ENCODE peak calls at places on chromosome 16, in five cellular contexts. One of them, this sample, is unnamed.

GRCh38 chr16:5252800-5253199 is 155.2 kb upstream of the EEF2KMT start:
- DNase-seq in fibroblast of pulmonary artery: no peak
- DNase-seq in CD8-positive, alpha-beta T cell: no peak
- DNase-seq in cardiac fibroblast: no peak
- DNase-seq in uterus: no peak
- DNase-seq in this sample: no peak

GRCh38 chr16:66714659-66715307 is 18.2 kb upstream of the CMTM4 start:
- DNase-seq in fibroblast of pulmonary artery: no peak
- DNase-seq in cardiac fibroblast: no peak
- DNase-seq in CD8-positive, alpha-beta T cell: no peak
- DNase-seq in uterus: no peak
- DNase-seq in this sample: no peak

GRCh38 chr16:59356709-59357108 is 622.6 kb upstream of the GOT2 start:
- DNase-seq in uterus: no peak
- DNase-seq in cardiac fibroblast: no peak
- DNase-seq in fibroblast of pulmonary artery: no peak
- DNase-seq in CD8-positive, alpha-beta T cell: no peak
- DNase-seq in this sample: no peak

GRCh38 chr16:88077328-88078108 is 126.3 kb downstream of the BANP start:
- DNase-seq in cardiac fibroblast: no peak
- DNase-seq in uterus: no peak
- DNase-seq in CD8-positive, alpha-beta T cell: no peak
- DNase-seq in fibroblast of pulmonary artery: no peak
- DNase-seq in this sample: peak

GRCh38 chr16:73043828-73044493 is 4.0 kb downstream of the ZFHX3 start:
- DNase-seq in fibroblast of pulmonary artery: no peak
- DNase-seq in CD8-positive, alpha-beta T cell: no peak
- DNase-seq in cardiac fibroblast: peak
- DNase-seq in uterus: no peak
- DNase-seq in this sample: no peak

GRCh38 chr16:75310541-75310940 is 59.1 kb upstream of the BCAR1 start:
- DNase-seq in CD8-positive, alpha-beta T cell: no peak
- DNase-seq in fibroblast of pulmonary artery: no peak
- DNase-seq in uterus: no peak
- DNase-seq in cardiac fibroblast: no peak
- DNase-seq in this sample: no peak

GRCh38 chr16:56338566-56339318 is 86.6 kb downstream of the AMFR start:
- DNase-seq in cardiac fibroblast: no peak
- DNase-seq in CD8-positive, alpha-beta T cell: no peak
- DNase-seq in uterus: no peak
- DNase-seq in fibroblast of pulmonary artery: no peak
- DNase-seq in this sample: no peak

GRCh38 chr16:15783985-15784384 is 72.8 kb downstream of the MYH11 start:
- DNase-seq in uterus: no peak
- DNase-seq in fibroblast of pulmonary artery: no peak
- DNase-seq in cardiac fibroblast: no peak
- DNase-seq in CD8-positive, alpha-beta T cell: no peak
- DNase-seq in this sample: no peak

GRCh38 chr16:4529085-4530060 is 9.2 kb downstream of the CDIP1 start:
- DNase-seq in CD8-positive, alpha-beta T cell: no peak
- DNase-seq in fibroblast of pulmonary artery: peak
- DNase-seq in cardiac fibroblast: no peak
- DNase-seq in uterus: no peak
- DNase-seq in this sample: no peak

GRCh38 chr16:47826070-47826469 is 329.7 kb downstream of the ABCC12 start:
- DNase-seq in cardiac fibroblast: no peak
- DNase-seq in fibroblast of pulmonary artery: no peak
- DNase-seq in uterus: no peak
- DNase-seq in CD8-positive, alpha-beta T cell: no peak
- DNase-seq in this sample: no peak

GRCh38 chr16:47976609-47977180 is 179.1 kb downstream of the ABCC12 start:
- DNase-seq in fibroblast of pulmonary artery: no peak
- DNase-seq in cardiac fibroblast: no peak
- DNase-seq in uterus: no peak
- DNase-seq in CD8-positive, alpha-beta T cell: no peak
- DNase-seq in this sample: no peak

GRCh38 chr16:75494696-75495601 is at the start of gene CHST6:
- DNase-seq in uterus: no peak
- DNase-seq in fibroblast of pulmonary artery: no peak
- DNase-seq in CD8-positive, alpha-beta T cell: no peak
- DNase-seq in cardiac fibroblast: peak
- DNase-seq in this sample: peak

DNA sequence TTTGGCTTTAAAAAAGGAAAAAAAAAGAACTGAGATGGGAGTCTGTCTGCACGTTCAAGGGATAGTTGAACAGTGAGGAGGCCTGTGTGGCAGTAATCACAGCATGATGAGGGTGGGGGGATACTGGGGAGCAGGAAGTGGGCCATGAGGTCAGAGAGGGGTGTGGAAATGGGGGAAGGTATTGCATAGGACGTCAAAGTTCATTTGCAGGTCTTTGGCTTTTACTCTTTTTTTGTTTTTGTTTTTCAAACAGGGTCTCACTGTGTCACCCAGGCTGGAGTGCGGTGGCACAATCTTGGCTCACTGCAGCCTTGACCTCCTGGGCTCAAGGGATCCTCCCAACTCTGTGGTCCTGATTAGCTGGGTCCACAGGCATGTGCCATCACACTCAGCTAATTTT is 19.0 kb downstream of the WWP2 start:
- DNase-seq in cardiac fibroblast: no peak
- DNase-seq in CD8-positive, alpha-beta T cell: no peak
- DNase-seq in uterus: no peak
- DNase-seq in fibroblast of pulmonary artery: no peak
- DNase-seq in this sample: no peak
- H3K4me3 ChIP-seq in cardiac fibroblast: no peak
- H3K4me3 ChIP-seq in CD8-positive, alpha-beta T cell: no peak
- H3K4me3 ChIP-seq in uterus: no peak
- H3K4me3 ChIP-seq in fibroblast of pulmonary artery: no peak
- H3K4me3 ChIP-seq in this sample: no peak

DNA sequence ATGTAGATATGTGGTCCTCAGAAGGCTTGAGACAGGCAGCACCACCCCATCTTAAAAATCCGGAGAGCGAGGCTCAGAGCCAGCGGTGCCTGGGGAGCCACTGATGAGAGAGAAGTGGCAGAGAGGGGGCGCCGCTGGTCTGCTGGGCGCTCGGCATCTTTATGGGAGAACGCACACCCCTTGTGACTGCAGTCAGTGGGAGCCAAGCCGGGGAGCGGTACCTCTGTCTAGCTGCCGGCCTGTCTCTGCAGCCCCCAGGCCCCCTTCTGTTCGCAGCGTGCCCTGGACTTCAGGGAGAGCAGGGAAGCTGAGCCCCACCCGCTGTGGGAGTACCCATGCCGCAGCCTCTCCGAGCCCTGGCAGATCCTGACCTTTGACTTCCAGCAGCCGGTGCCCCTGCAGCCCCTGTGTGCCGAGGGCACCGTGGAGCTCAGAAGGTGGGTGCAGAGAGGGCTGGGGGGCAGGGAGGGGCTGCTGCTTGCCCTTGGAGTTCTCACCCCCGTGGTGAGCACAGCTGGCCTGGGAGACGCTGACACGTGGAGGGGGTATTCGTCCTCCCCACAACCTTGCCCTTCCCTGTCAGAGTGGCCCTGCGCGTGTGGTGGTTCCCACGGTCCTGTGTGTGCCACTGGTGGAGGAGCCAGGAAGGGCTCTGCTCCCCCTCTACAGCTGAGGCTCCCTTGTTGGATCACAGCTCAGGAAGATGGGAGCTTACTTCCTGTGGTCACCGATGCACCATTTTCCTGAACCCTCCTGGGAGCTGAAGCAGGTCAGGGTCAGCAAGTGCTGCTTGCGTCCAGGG is 44.8 kb downstream of the PRMT7 start:
- DNase-seq in uterus: no peak
- DNase-seq in CD8-positive, alpha-beta T cell: no peak
- DNase-seq in cardiac fibroblast: no peak
- DNase-seq in fibroblast of pulmonary artery: no peak
- DNase-seq in this sample: no peak
- H3K4me3 ChIP-seq in uterus: no peak
- H3K4me3 ChIP-seq in CD8-positive, alpha-beta T cell: peak
- H3K4me3 ChIP-seq in cardiac fibroblast: no peak
- H3K4me3 ChIP-seq in fibroblast of pulmonary artery: no peak
- H3K4me3 ChIP-seq in this sample: no peak

GRCh38 chr16:525123-525519 is 2.4 kb upstream of the CAPN15 start:
- DNase-seq in fibroblast of pulmonary artery: no peak
- DNase-seq in CD8-positive, alpha-beta T cell: no peak
- DNase-seq in cardiac fibroblast: no peak
- DNase-seq in uterus: no peak
- DNase-seq in this sample: no peak
- H3K4me3 ChIP-seq in fibroblast of pulmonary artery: no peak
- H3K4me3 ChIP-seq in CD8-positive, alpha-beta T cell: no peak
- H3K4me3 ChIP-seq in cardiac fibroblast: no peak
- H3K4me3 ChIP-seq in uterus: no peak
- H3K4me3 ChIP-seq in this sample: no peak

GRCh38 chr16:19115148-19116021 is 1.6 kb downstream of the ITPRIPL2 start:
- DNase-seq in fibroblast of pulmonary artery: no peak
- DNase-seq in cardiac fibroblast: peak
- DNase-seq in CD8-positive, alpha-beta T cell: no peak
- DNase-seq in uterus: no peak
- DNase-seq in this sample: peak

GRCh38 chr16:19110537-19111391 is 3.0 kb upstream of the ITPRIPL2 start:
- DNase-seq in fibroblast of pulmonary artery: no peak
- DNase-seq in CD8-positive, alpha-beta T cell: no peak
- DNase-seq in uterus: no peak
- DNase-seq in cardiac fibroblast: no peak
- DNase-seq in this sample: no peak

GRCh38 chr16:19116711-19117449 is 3.1 kb downstream of the ITPRIPL2 start:
- DNase-seq in uterus: no peak
- DNase-seq in CD8-positive, alpha-beta T cell: no peak
- DNase-seq in cardiac fibroblast: peak
- DNase-seq in fibroblast of pulmonary artery: peak
- DNase-seq in this sample: no peak

GRCh38 chr16:19113577-19114358 is at the start of gene ITPRIPL2:
- DNase-seq in cardiac fibroblast: peak
- DNase-seq in CD8-positive, alpha-beta T cell: no peak
- DNase-seq in uterus: peak
- DNase-seq in fibroblast of pulmonary artery: peak
- DNase-seq in this sample: peak

GRCh38 chr16:19114359-19115147 is 789 bp downstream of the ITPRIPL2 start:
- DNase-seq in uterus: peak
- DNase-seq in fibroblast of pulmonary artery: peak
- DNase-seq in cardiac fibroblast: peak
- DNase-seq in CD8-positive, alpha-beta T cell: no peak
- DNase-seq in this sample: peak
- H3K4me3 ChIP-seq in uterus: peak
- H3K4me3 ChIP-seq in fibroblast of pulmonary artery: peak
- H3K4me3 ChIP-seq in cardiac fibroblast: peak
- H3K4me3 ChIP-seq in CD8-positive, alpha-beta T cell: no peak
- H3K4me3 ChIP-seq in this sample: peak

This sample was measured in left ventricle myocardium inferior.